ENCODE peak calls at places on chromosome 14, in eight cellular contexts. W is activated CD8-positive, alpha-beta memory T cell treated with anti-CD3 and anti-CD28 coated beads, Interleukin-2, amount 50 U/mL, for 4 hours; K is NCI-H345; X is lower lobe of right lung; F is stimulated activated CD8-positive, alpha-beta memory T cell treated with anti-CD3 and anti-CD28 coated beads, Interleukin-4, amount 100 ng/mL, for 24 hours; G is gastrocnemius medialis; S is activated T-helper 1 cell treated with Interleukin-2 at 50 U/mL for 16 hours; H is NCI-H748 treated with DMSO at 0.1 percent for 48 hours. T is an unnamed sample.

GRCh38 chr14:100819453-100819828 is 6.5 kb upstream of the MEG3 start:
- DNase-seq in W (no peak), K (no peak), X (no peak), F (no peak), G (no peak), S (no peak), H (no peak), T (no peak)

GRCh38 chr14:31207287-31207745 is 277 bp downstream of the HECTD1 start:
- DNase-seq in W (no peak), K (no peak), X (no peak), F (no peak), G (peak; percentile 92), S (no peak), H (peak; percentile 72), T (no peak)

GRCh38 chr14:95097385-95097784 is 59.9 kb downstream of the DICER1 start:
- DNase-seq in W (no peak), K (no peak), X (no peak), F (no peak), G (no peak), S (no peak), H (no peak), T (no peak)

GRCh38 chr14:31788340-31788739 is 227.1 kb downstream of the NUBPL start:
- DNase-seq in W (no peak), K (no peak), X (no peak), F (no peak), G (no peak), S (no peak), H (no peak), T (no peak)

GRCh38 chr14:60188115-60188514 is 22.9 kb upstream of the DHRS7 start:
- DNase-seq in W (no peak), K (no peak), X (no peak), F (no peak), G (no peak), S (no peak), H (no peak), T (no peak)

GRCh38 chr14:96893966-96894622 is 96.9 kb downstream of the VRK1 start:
- DNase-seq in W (no peak), K (no peak), X (no peak), F (no peak), G (no peak), S (no peak), H (no peak), T (no peak)

GRCh38 chr14:83019744-83020414 is 1486.2 kb upstream of the SEL1L start:
- DNase-seq in W (no peak), K (no peak), X (no peak), F (no peak), G (no peak), S (no peak), H (no peak), T (no peak)

GRCh38 chr14:24678801-24679247 is 44.8 kb upstream of the GZMB start:
- DNase-seq in W (peak; percentile 73), K (peak; percentile 88), X (peak; percentile 61), F (peak; percentile 61), G (peak; percentile 23), S (peak; percentile 62), H (peak; percentile 80), T (no peak)

GRCh38 chr14:66910306-66910705 is 278.9 kb upstream of the GARIN2 start:
- DNase-seq in W (no peak), K (no peak), X (no peak), F (no peak), G (no peak), S (no peak), H (no peak), T (no peak)

GRCh38 chr14:72610096-72610830 is 283.6 kb downstream of the DPF3 start:
- DNase-seq in W (no peak), K (no peak), X (no peak), F (no peak), G (no peak), S (no peak), H (no peak), T (no peak)

GRCh38 chr14:89702151-89702936 is 252.2 kb downstream of the EFCAB11 start:
- DNase-seq in W (no peak), K (peak; percentile 19), X (no peak), F (no peak), G (no peak), S (no peak), H (peak; percentile 51), T (no peak)

GRCh38 chr14:77882631-77883030 is 82.7 kb downstream of the ADCK1 start:
- DNase-seq in W (no peak), K (no peak), X (no peak), F (no peak), G (peak; percentile 21), S (no peak), H (no peak), T (no peak)

GRCh38 chr14:57245941-57246340 is 22.8 kb downstream of the EXOC5 start:
- DNase-seq in W (no peak), K (no peak), X (no peak), F (no peak), G (no peak), S (no peak), H (no peak), T (no peak)

GRCh38 chr14:100221419-100222218 is 17.3 kb upstream of the YY1 start:
- DNase-seq in W (peak; percentile 68), K (peak; percentile 69), X (peak; percentile 80), F (peak; percentile 55), G (no peak), S (peak; percentile 52), H (peak; percentile 69), T (no peak)

T was measured in GM12891.